ENCODE peak calls at places on chromosomes 6 and 20, in seven cellular contexts. One of them, this sample, is unnamed.

GRCh38 chr20:34562643-34563042 is 4.1 kb downstream of the MAP1LC3A start:
- DNase-seq in IMR-90: peak; percentile 16
- DNase-seq in A549: peak; percentile 39
- DNase-seq in H1: peak; percentile 56
- DNase-seq in GM12878: no peak
- DNase-seq in SK-N-SH: peak; percentile 78
- DNase-seq in HepG2: peak; percentile 31
- DNase-seq in this sample: peak; percentile 34

GRCh38 chr6:11366934-11367637 is 134.6 kb upstream of the NEDD9 start:
- DNase-seq in IMR-90: no peak
- DNase-seq in A549: peak; percentile 31
- DNase-seq in H1: no peak
- DNase-seq in GM12878: no peak
- DNase-seq in SK-N-SH: no peak
- DNase-seq in HepG2: no peak
- DNase-seq in this sample: no peak

GRCh38 chr6:149080511-149080910 is 237.0 kb upstream of the TAB2 start:
- DNase-seq in IMR-90: peak; percentile 88
- DNase-seq in A549: no peak
- DNase-seq in H1: no peak
- DNase-seq in GM12878: no peak
- DNase-seq in SK-N-SH: no peak
- DNase-seq in HepG2: no peak
- DNase-seq in this sample: no peak

GRCh38 chr20:42067174-42067573 is 449.0 kb upstream of the CHD6 start:
- DNase-seq in IMR-90: no peak
- DNase-seq in A549: no peak
- DNase-seq in H1: no peak
- DNase-seq in GM12878: no peak
- DNase-seq in SK-N-SH: no peak
- DNase-seq in HepG2: no peak
- DNase-seq in this sample: no peak

GRCh38 chr6:143279385-143279784 is 171.1 kb downstream of the ADAT2 start:
- DNase-seq in IMR-90: peak; percentile 21
- DNase-seq in A549: peak; percentile 26
- DNase-seq in H1: no peak
- DNase-seq in GM12878: no peak
- DNase-seq in SK-N-SH: peak; percentile 27
- DNase-seq in HepG2: peak; percentile 34
- DNase-seq in this sample: peak; percentile 55

GRCh38 chr6:15510536-15511247 is 152.1 kb downstream of the DTNBP1 start:
- DNase-seq in IMR-90: no peak
- DNase-seq in A549: no peak
- DNase-seq in H1: no peak
- DNase-seq in GM12878: no peak
- DNase-seq in SK-N-SH: no peak
- DNase-seq in HepG2: no peak
- DNase-seq in this sample: no peak

GRCh38 chr6:12289655-12290489 is at the start of gene EDN1:
- DNase-seq in IMR-90: peak; percentile 84
- DNase-seq in A549: peak; percentile 93
- DNase-seq in H1: peak; percentile 81
- DNase-seq in GM12878: peak; percentile 51
- DNase-seq in SK-N-SH: peak; percentile 82
- DNase-seq in HepG2: peak; percentile 57
- DNase-seq in this sample: peak; percentile 30

GRCh38 chr6:53410508-53411258 is 61.9 kb upstream of the ELOVL5 start:
- DNase-seq in IMR-90: peak; percentile 33
- DNase-seq in A549: peak; percentile 39
- DNase-seq in H1: no peak
- DNase-seq in GM12878: peak; percentile 37
- DNase-seq in SK-N-SH: peak; percentile 49
- DNase-seq in HepG2: peak; percentile 56
- DNase-seq in this sample: peak; percentile 74

GRCh38 chr6:7707787-7708186 is 18.1 kb upstream of the BMP6 start:
- DNase-seq in IMR-90: peak; percentile 61
- DNase-seq in A549: no peak
- DNase-seq in H1: no peak
- DNase-seq in GM12878: no peak
- DNase-seq in SK-N-SH: no peak
- DNase-seq in HepG2: no peak
- DNase-seq in this sample: no peak

GRCh38 chr6:73656501-73657145 is 2.8 kb upstream of the SLC17A5 start:
- DNase-seq in IMR-90: no peak
- DNase-seq in A549: no peak
- DNase-seq in H1: no peak
- DNase-seq in GM12878: no peak
- DNase-seq in SK-N-SH: no peak
- DNase-seq in HepG2: no peak
- DNase-seq in this sample: no peak

GRCh38 chr20:36460648-36461599 is 80.4 kb upstream of the MYL9 start:
- DNase-seq in IMR-90: peak; percentile 84
- DNase-seq in A549: peak; percentile 89
- DNase-seq in H1: peak; percentile 88
- DNase-seq in GM12878: peak; percentile 65
- DNase-seq in SK-N-SH: peak; percentile 98
- DNase-seq in HepG2: peak; percentile 89
- DNase-seq in this sample: peak; percentile 93

GRCh38 chr20:36463212-36464061 is 77.9 kb upstream of the MYL9 start:
- DNase-seq in IMR-90: no peak
- DNase-seq in A549: no peak
- DNase-seq in H1: no peak
- DNase-seq in GM12878: no peak
- DNase-seq in SK-N-SH: no peak
- DNase-seq in HepG2: no peak
- DNase-seq in this sample: no peak

GRCh38 chr20:36462440-36463211 is 78.7 kb upstream of the MYL9 start:
- DNase-seq in IMR-90: peak; percentile 60
- DNase-seq in A549: no peak
- DNase-seq in H1: peak; percentile 60
- DNase-seq in GM12878: no peak
- DNase-seq in SK-N-SH: peak; percentile 59
- DNase-seq in HepG2: no peak
- DNase-seq in this sample: peak; percentile 28

GRCh38 chr20:36465109-36466080 is 75.9 kb upstream of the MYL9 start:
- DNase-seq in IMR-90: peak; percentile 88
- DNase-seq in A549: peak; percentile 83
- DNase-seq in H1: no peak
- DNase-seq in GM12878: no peak
- DNase-seq in SK-N-SH: no peak
- DNase-seq in HepG2: peak; percentile 66
- DNase-seq in this sample: peak; percentile 73

DNA sequence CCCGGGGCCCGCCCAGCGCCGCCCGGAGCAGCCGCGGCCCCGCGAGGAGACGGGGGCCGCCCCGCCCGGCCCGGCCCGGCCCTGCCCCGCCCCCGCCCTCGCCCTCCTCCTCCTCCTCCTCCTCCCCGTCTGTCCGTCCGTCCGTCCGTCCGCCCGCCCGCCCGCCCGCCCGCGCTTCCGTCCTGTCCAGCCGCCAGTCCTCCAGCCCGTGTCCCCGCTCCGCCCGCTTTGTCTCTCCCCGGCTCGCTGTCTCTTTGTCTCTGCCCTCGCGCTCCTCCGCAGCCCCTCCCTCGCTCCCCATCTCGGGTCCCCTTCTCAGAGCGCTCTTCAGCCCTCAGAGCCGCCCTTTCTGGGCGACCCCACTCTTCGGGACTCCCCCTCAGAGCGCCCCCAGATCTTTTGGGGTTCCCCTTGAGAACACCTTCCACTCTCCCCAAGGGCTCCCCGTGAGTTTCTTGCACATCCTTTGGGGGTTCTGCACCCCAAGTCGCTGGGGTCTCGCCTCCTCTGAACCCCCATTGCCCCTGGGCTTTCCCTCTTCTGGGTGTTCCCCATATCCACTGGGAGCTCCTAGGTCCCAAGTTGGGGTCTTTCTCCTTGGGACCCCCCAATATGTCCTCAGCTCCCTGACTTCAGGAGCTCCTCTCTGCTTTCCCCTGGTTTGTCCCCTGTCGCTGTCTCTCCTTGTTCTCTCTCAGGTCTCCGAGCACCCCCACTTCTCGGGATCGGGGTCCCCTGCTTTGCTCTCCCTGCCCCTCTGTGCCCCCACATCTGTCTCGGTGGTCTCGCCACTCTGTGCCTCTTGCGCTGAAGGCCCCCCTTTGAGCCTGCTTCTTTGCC is 79.5 kb upstream of the MYL9 start:
- DNase-seq in IMR-90: peak; percentile 42
- DNase-seq in A549: peak; percentile 48
- DNase-seq in H1: peak; percentile 62
- DNase-seq in GM12878: no peak
- DNase-seq in SK-N-SH: peak; percentile 78
- DNase-seq in HepG2: no peak
- DNase-seq in this sample: peak; percentile 70
- TF ChIP-seq RFX5 in IMR-90: no peak
- TF ChIP-seq RFX5 in A549: no peak
- TF ChIP-seq RFX5 in H1: no peak
- TF ChIP-seq RFX5 in GM12878: no peak
- TF ChIP-seq RFX5 in SK-N-SH: no peak
- TF ChIP-seq RFX5 in HepG2: no peak
- TF ChIP-seq RFX5 in this sample: no peak

GRCh38 chr6:148068391-148068790 is 274.2 kb upstream of the SASH1 start:
- DNase-seq in IMR-90: no peak
- DNase-seq in A549: no peak
- DNase-seq in H1: no peak
- DNase-seq in GM12878: no peak
- DNase-seq in SK-N-SH: no peak
- DNase-seq in HepG2: no peak
- DNase-seq in this sample: no peak
- TF ChIP-seq RFX5 in IMR-90: no peak
- TF ChIP-seq RFX5 in A549: no peak
- TF ChIP-seq RFX5 in H1: no peak
- TF ChIP-seq RFX5 in GM12878: no peak
- TF ChIP-seq RFX5 in SK-N-SH: no peak
- TF ChIP-seq RFX5 in HepG2: no peak
- TF ChIP-seq RFX5 in this sample: no peak

DNA sequence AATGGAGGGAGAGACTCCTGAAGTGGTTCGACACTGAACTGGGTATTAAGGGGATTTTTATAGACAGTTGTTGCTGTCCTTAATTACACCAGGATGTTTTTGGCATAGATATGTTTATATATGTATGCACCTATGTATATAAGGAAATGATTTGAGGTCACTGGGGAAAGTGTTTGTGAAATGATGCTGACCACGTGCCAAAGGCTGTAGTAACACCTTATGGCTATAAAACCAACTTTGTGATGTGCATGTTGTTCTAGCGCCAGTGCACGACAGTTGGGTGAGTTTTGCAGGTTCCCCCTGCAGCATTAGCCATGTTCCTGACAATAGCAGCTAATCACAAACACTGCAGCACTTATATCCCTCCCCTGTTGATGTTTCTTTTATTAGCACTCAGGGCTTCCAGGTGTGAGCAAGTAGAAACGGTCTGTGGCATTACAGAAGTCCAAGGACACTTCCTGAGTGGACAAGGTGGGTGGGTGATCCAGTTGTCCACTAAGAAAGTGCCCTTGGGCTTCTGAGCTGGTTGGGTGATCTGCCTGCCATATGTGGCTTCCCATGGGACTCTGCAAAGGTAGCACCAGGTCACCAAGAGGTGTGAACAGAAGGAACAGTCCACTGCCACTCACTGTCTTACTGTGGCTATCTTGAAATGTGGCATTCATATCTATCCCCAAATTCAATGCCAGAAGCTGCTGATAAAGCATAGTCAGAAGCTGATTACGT is 63.0 kb upstream of the RBM24 start:
- DNase-seq in IMR-90: no peak
- DNase-seq in A549: no peak
- DNase-seq in H1: no peak
- DNase-seq in GM12878: no peak
- DNase-seq in SK-N-SH: no peak
- DNase-seq in HepG2: no peak
- DNase-seq in this sample: no peak
- TF ChIP-seq RFX5 in IMR-90: no peak
- TF ChIP-seq RFX5 in A549: no peak
- TF ChIP-seq RFX5 in H1: no peak
- TF ChIP-seq RFX5 in GM12878: no peak
- TF ChIP-seq RFX5 in SK-N-SH: no peak
- TF ChIP-seq RFX5 in HepG2: no peak
- TF ChIP-seq RFX5 in this sample: no peak

GRCh38 chr6:1670711-1671462 is 61.2 kb downstream of the FOXC1 start:
- DNase-seq in IMR-90: peak; percentile 69
- DNase-seq in A549: no peak
- DNase-seq in H1: no peak
- DNase-seq in GM12878: peak; percentile 31
- DNase-seq in SK-N-SH: no peak
- DNase-seq in HepG2: no peak
- DNase-seq in this sample: no peak
- TF ChIP-seq RFX5 in IMR-90: no peak
- TF ChIP-seq RFX5 in A549: no peak
- TF ChIP-seq RFX5 in H1: no peak
- TF ChIP-seq RFX5 in GM12878: no peak
- TF ChIP-seq RFX5 in SK-N-SH: no peak
- TF ChIP-seq RFX5 in HepG2: no peak
- TF ChIP-seq RFX5 in this sample: no peak